ENCODE peak calls at places on chromosomes 13 and 19, in seven cellular contexts. E, I, L, C, P, O and M are unnamed samples.
A peak's percentile ranks its signal among the peaks of the same experiment; 100 is the strongest.

GRCh38 chr13:33785384-33785783 is 32.6 kb upstream of the RFC3 start:
- DNase-seq in E (no peak), I (no peak), L (no peak), C (no peak), P (no peak), O (no peak), M (no peak)

GRCh38 chr13:30142502-30143211 is 164.7 kb downstream of the KATNAL1 start:
- DNase-seq in E (no peak), I (no peak), L (no peak), C (no peak), P (peak; percentile 66), O (no peak), M (peak; percentile 44)

GRCh38 chr19:3176715-3177501 is 1.7 kb upstream of the S1PR4 start:
- DNase-seq in E (no peak), I (peak; percentile 72), L (no peak), C (no peak), P (no peak), O (no peak), M (no peak)

GRCh38 chr13:101535192-101535746 is 82.8 kb downstream of the ITGBL1 start:
- DNase-seq in E (no peak), I (no peak), L (no peak), C (no peak), P (no peak), O (no peak), M (no peak)

GRCh38 chr13:57787058-57787791 is 155.7 kb downstream of the PCDH17 start:
- DNase-seq in E (no peak), I (no peak), L (no peak), C (no peak), P (no peak), O (no peak), M (no peak)

GRCh38 chr19:41318696-41319499 is 8.9 kb downstream of the CCDC97 start:
- DNase-seq in E (no peak), I (no peak), L (no peak), C (no peak), P (no peak), O (no peak), M (no peak)

GRCh38 chr13:99374994-99375805 is 68.0 kb upstream of the GPR183 start:
- DNase-seq in E (no peak), I (peak; percentile 64), L (no peak), C (no peak), P (no peak), O (no peak), M (no peak)

GRCh38 chr19:16600824-16601223 is 27.2 kb downstream of the MED26 start:
- DNase-seq in E (no peak), I (no peak), L (no peak), C (no peak), P (no peak), O (no peak), M (no peak)

GRCh38 chr19:44993526-44993925 is 7.7 kb upstream of the RELB start:
- DNase-seq in E (no peak), I (no peak), L (no peak), C (no peak), P (no peak), O (no peak), M (no peak)

GRCh38 chr13:32245555-32245954 is 69.6 kb downstream of the ZAR1L start:
- DNase-seq in E (no peak), I (no peak), L (no peak), C (no peak), P (no peak), O (no peak), M (no peak)

GRCh38 chr13:85503797-85504196 is 295.4 kb downstream of the SLITRK6 start:
- DNase-seq in E (no peak), I (no peak), L (no peak), C (no peak), P (no peak), O (no peak), M (no peak)

GRCh38 chr19:50232600-50232999 is 29.2 kb downstream of the MYH14 start:
- DNase-seq in E (no peak), I (no peak), L (no peak), C (no peak), P (no peak), O (no peak), M (no peak)

GRCh38 chr13:25857830-25858229 is 194.0 kb downstream of the SHISA2 start:
- DNase-seq in E (no peak), I (no peak), L (no peak), C (no peak), P (no peak), O (no peak), M (no peak)

GRCh38 chr19:5123646-5124045 is 154.7 kb downstream of the KDM4B start:
- DNase-seq in E (no peak), I (no peak), L (no peak), C (no peak), P (no peak), O (no peak), M (no peak)

GRCh38 chr13:46721054-46721453 is 75.9 kb downstream of the ESD start:
- DNase-seq in E (no peak), I (peak; percentile 28), L (no peak), C (peak; percentile 16), P (peak; percentile 53), O (peak; percentile 22), M (peak; percentile 6)